ENCODE peak calls at places on chromosomes 13 and 19, in five cellular contexts. C is HL-60; X is stimulated activated CD8-positive, alpha-beta memory T cell treated with anti-CD3 and anti-CD28 coated beads, Interleukin-4, amount 100 ng/mL, for 1 hour; Z is MM.1S; A is NCI-H2081. Q is an unnamed sample.

GRCh38 chr13:57123660-57124059 is 17.1 kb upstream of the PRR20A start:
- DNase-seq in A (peak), X (no peak), Z (no peak), C (no peak), Q (peak)

GRCh38 chr19:1765904-1766799 is 12.8 kb downstream of the ONECUT3 start:
- DNase-seq in X (no peak), Z (no peak), A (no peak), C (no peak), Q (no peak)

GRCh38 chr19:461664-462551 is 1.1 kb upstream of the SHC2 start:
- DNase-seq in A (peak), X (no peak), Z (no peak), C (no peak), Q (peak)

GRCh38 chr19:7292950-7293794 is 1.0 kb downstream of the INSR start:
- DNase-seq in A (no peak), C (peak), X (no peak), Z (peak), Q (peak)

GRCh38 chr13:112055417-112056206 is 11.3 kb upstream of the SOX1 start:
- DNase-seq in Z (no peak), X (no peak), A (peak), C (no peak), Q (no peak)

GRCh38 chr19:1811942-1812425 is at the start of gene ATP8B3:
- DNase-seq in A (no peak), Z (no peak), C (no peak), X (peak), Q (no peak)

GRCh38 chr13:41416276-41416675 is 41.1 kb upstream of the RGCC start:
- DNase-seq in C (no peak), Z (no peak), X (no peak), A (no peak), Q (no peak)

GRCh38 chr13:76976929-76977328 is 15.0 kb upstream of the CLN5 start:
- DNase-seq in A (no peak), Z (no peak), X (no peak), C (no peak), Q (no peak)

GRCh38 chr13:40189885-40190655 is 476.4 kb downstream of the FOXO1 start:
- DNase-seq in C (no peak), Z (no peak), A (no peak), X (no peak), Q (no peak)

GRCh38 chr13:35700661-35701060 is 224.2 kb upstream of the MAB21L1 start:
- DNase-seq in A (no peak), C (no peak), X (no peak), Z (no peak), Q (no peak)

GRCh38 chr19:46962030-46962570 is 57.5 kb upstream of the NPAS1 start:
- DNase-seq in C (no peak), Z (no peak), X (no peak), A (no peak), Q (no peak)

GRCh38 chr19:30864460-30865215 is 484.6 kb downstream of the TSHZ3 start:
- DNase-seq in Z (no peak), X (no peak), C (no peak), A (no peak), Q (peak)